ENCODE peak calls at places on chromosomes 4 and X, in six cellular contexts. E, R, D, L, C and S are unnamed samples.
A peak's percentile ranks its signal among the peaks of the same experiment; 100 is the strongest.

GRCh38 chr4:126451237-126451885 is 1136.6 kb downstream of the FAT4 start:
- DNase-seq in C (no peak), L (no peak), R (no peak), D (peak; percentile 83), E (no peak), S (no peak)

GRCh38 chr4:8516996-8517550 is 63.1 kb upstream of the GPR78 start:
- DNase-seq in C (no peak), R (no peak), D (no peak), L (no peak), E (no peak), S (no peak)

GRCh38 chr4:112523764-112524505 is 8.0 kb upstream of the NEUROG2 start:
- DNase-seq in L (peak; percentile 66), D (no peak), R (no peak), E (peak; percentile 90), C (peak; percentile 93), S (no peak)

GRCh38 chr4:90002406-90003040 is 107.9 kb downstream of the MMRN1 start:
- DNase-seq in R (no peak), D (no peak), E (no peak), L (no peak), C (no peak), S (no peak)

GRCh38 chr4:77734928-77735327 is 84.2 kb downstream of the CNOT6L start:
- DNase-seq in D (peak; percentile 79), L (no peak), R (peak; percentile 77), C (peak; percentile 20), E (no peak), S (no peak)

GRCh38 chr4:94207469-94208224 is at the start of gene SMARCAD1:
- DNase-seq in C (peak; percentile 95), E (peak; percentile 85), R (peak; percentile 96), D (peak; percentile 97), L (peak; percentile 95), S (peak; percentile 75)

GRCh38 chr4:98873059-98873458 is 55.9 kb downstream of the EIF4E start:
- DNase-seq in R (peak; percentile 16), C (no peak), L (no peak), E (no peak), D (peak; percentile 35), S (no peak)

GRCh38 chrX:134144231-134144630 is 92.8 kb upstream of the CCDC160 start:
- DNase-seq in E (no peak), R (no peak), C (peak; percentile 21), L (no peak), D (peak; percentile 1), S (no peak)

GRCh38 chr4:76802546-76803021 is 95.4 kb downstream of the SOWAHB start:
- DNase-seq in R (peak; percentile 27), D (peak; percentile 26), L (no peak), E (no peak), C (no peak), S (no peak)

GRCh38 chrX:71067079-71067478 is 1.1 kb downstream of the SNX12 start:
- DNase-seq in C (no peak), L (no peak), E (no peak), D (no peak), R (no peak), S (no peak)

GRCh38 chr4:123411514-123411913 is 14.9 kb downstream of the SPRY1 start:
- DNase-seq in C (no peak), R (no peak), D (no peak), E (no peak), L (no peak), S (no peak)

GRCh38 chr4:118352843-118353373 is at the start of gene PRSS12:
- DNase-seq in R (peak; percentile 43), C (no peak), L (peak; percentile 67), D (peak; percentile 75), E (peak; percentile 88), S (no peak)
- TF ChIP-seq CTCF in R (peak; percentile 57), C (peak; percentile 34), L (peak; percentile 50), D (peak; percentile 78), E (peak; percentile 94), S (peak; percentile 17)

GRCh38 chr4:120718979-120719566 is 203.5 kb downstream of the PRDM5 start:
- DNase-seq in C (peak; percentile 82), D (peak; percentile 49), E (peak; percentile 35), L (no peak), R (peak; percentile 47), S (no peak)
- TF ChIP-seq CTCF in C (peak; percentile 98), D (peak; percentile 73), E (peak; percentile 50), L (peak; percentile 52), R (peak; percentile 86), S (no peak)

DNA sequence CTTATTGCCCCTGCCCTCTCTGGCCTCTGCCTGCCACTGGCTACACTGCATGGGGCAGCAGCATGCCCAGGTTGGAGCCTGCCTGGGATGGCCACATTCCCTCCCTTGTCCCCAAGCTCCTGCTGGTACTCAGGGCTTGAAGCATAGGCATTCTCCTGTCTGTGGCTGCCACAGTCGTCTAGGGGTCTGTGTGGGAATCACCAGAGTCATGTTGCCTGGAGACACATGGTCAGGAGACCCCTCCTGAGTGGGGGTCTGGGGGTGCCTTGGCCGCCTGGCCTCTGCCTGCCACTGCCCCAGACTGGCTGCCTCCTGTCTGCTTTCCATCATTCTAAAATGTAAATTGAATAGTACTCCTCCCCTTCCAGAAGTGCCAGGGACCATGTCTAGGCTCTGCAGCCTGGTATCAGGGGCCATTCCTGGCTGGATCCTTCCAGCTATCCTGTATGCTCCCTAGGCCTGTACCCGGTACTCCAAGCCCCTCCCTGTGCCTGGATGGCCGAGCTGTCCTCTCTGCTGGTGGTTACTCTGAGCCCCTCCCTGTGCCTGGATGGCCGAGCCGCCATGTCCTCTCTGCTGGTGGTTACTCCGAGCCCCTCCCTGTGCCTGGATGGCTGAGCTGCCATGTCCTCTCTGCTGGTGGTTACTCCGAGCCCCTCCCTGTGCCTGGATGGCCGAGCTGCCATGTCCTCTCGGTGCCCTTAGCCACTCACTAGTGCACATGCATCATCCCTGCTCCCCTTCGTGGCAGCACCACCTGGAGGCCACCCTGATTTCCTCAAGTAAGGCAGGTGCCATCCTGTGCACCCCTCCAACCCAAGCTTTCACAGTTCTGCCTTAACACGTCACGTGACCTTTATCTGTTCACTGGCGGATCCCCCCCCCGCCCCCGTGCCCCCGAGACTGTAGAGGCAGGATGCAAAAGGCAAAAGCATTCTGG is 5.5 kb upstream of the NKX1-1 start:
- DNase-seq in R (no peak), D (no peak), L (no peak), E (no peak), C (no peak), S (no peak)
- TF ChIP-seq CTCF in R (peak; percentile 10), D (no peak), L (no peak), E (no peak), C (peak; percentile 26), S (no peak)

DNA sequence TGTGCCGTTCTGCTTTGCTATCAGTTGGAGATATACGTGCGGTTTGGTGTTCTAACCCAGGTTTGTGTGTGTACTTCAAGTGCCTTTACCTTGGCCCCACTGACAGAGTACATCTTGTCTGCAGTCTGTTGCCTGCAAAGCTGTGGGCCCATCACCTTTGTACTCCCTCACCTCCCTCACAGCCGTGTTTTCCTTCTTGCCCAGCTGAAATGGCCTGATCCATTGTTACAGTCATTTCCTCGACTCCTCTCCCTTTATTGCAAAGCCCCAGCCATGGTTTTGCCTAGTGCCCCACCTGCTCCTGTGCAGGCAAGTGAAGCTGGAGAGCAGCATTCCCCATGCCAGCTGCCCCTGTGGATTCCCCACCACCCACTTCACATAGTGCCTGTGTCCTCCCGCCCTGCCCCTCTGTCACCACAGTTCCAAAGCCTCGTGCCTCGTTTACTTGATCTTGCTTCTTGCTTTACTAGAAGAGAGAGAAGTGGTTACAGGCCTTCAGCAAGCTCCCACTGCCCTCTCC is 55.2 kb upstream of the TLR2 start:
- DNase-seq in R (no peak), D (no peak), E (no peak), L (no peak), C (no peak), S (no peak)
- TF ChIP-seq CTCF in R (no peak), D (no peak), E (no peak), L (no peak), C (no peak), S (no peak)